ENCODE peak calls at places on chromosomes 12 and 14, in four cellular contexts. K is GM13977, J is mucosa of descending colon, G is HFF-Myc. N is an unnamed sample.

GRCh38 chr14:85454183-85454813 is 75.6 kb upstream of the FLRT2 start:
- DNase-seq in K (no peak), J (no peak), G (no peak), N (no peak)

GRCh38 chr12:66129934-66130266 is 650 bp downstream of the LLPH start:
- DNase-seq in K (peak; percentile 17), J (no peak), G (no peak), N (no peak)

GRCh38 chr12:109949089-109949488 is 47.1 kb downstream of the GIT2 start:
- DNase-seq in K (no peak), J (no peak), G (no peak), N (no peak)

GRCh38 chr12:65152586-65152985 is 16.8 kb upstream of the LEMD3 start:
- DNase-seq in K (no peak), J (no peak), G (no peak), N (no peak)

GRCh38 chr12:29569392-29569791 is 71.9 kb upstream of the OVCH1 start:
- DNase-seq in K (no peak), J (no peak), G (no peak), N (no peak)

GRCh38 chr12:46373303-46374182 is 970 bp upstream of the SLC38A2 start:
- DNase-seq in K (peak; percentile 46), J (peak; percentile 74), G (no peak), N (peak; percentile 75)

GRCh38 chr12:40692617-40693502 is 621 bp downstream of the CNTN1 start:
- DNase-seq in K (peak; percentile 9), J (peak; percentile 23), G (no peak), N (peak; percentile 46)

GRCh38 chr14:47149326-47149725 is 497.7 kb upstream of the RPL10L start:
- DNase-seq in K (no peak), J (no peak), G (no peak), N (no peak)

GRCh38 chr14:62189698-62190097 is 427.5 kb downstream of the SNAPC1 start:
- DNase-seq in K (no peak), J (no peak), G (no peak), N (no peak)

GRCh38 chr12:14930299-14930698 is 8.0 kb downstream of the ERP27 start:
- DNase-seq in K (no peak), J (no peak), G (no peak), N (no peak)

GRCh38 chr14:102508774-102509743 is 517 bp downstream of the ANKRD9 start:
- DNase-seq in K (peak; percentile 55), J (peak; percentile 83), G (no peak), N (no peak)

GRCh38 chr14:75401356-75401755 is 26.5 kb upstream of the JDP2 start:
- DNase-seq in K (no peak), J (peak; percentile 41), G (no peak), N (no peak)

GRCh38 chr14:93343266-93343665 is 3.7 kb upstream of the COX8C start:
- DNase-seq in K (no peak), J (no peak), G (no peak), N (no peak)

GRCh38 chr12:75550401-75550851 is 39.0 kb upstream of the KRR1 start:
- DNase-seq in K (no peak), J (no peak), G (no peak), N (no peak)

GRCh38 chr12:50052964-50053363 is 4.4 kb upstream of the ASIC1 start:
- DNase-seq in K (no peak), J (no peak), G (no peak), N (peak; percentile 45)

GRCh38 chr12:110498984-110499706 is 2.8 kb downstream of the VPS29 start:
- DNase-seq in K (no peak), J (no peak), G (no peak), N (no peak)

GRCh38 chr14:73916324-73916723 is 29.7 kb downstream of the ZNF410 start:
- DNase-seq in K (no peak), J (no peak), G (no peak), N (no peak)

GRCh38 chr14:53390008-53390407 is 236.9 kb upstream of the DDHD1 start:
- DNase-seq in K (no peak), J (no peak), G (no peak), N (no peak)

GRCh38 chr14:53228966-53229365 is 75.8 kb upstream of the DDHD1 start:
- DNase-seq in K (no peak), J (no peak), G (no peak), N (no peak)

GRCh38 chr12:85016423-85016822 is 19.7 kb downstream of the TSPAN19 start:
- DNase-seq in K (no peak), J (no peak), G (peak; percentile 72), N (no peak)

GRCh38 chr12:27523305-27523641 is 733 bp upstream of the PPFIBP1 start:
- DNase-seq in K (peak; percentile 26), J (no peak), G (no peak), N (no peak)

GRCh38 chr14:94441130-94441529 is 11.5 kb downstream of the SERPINA11 start:
- DNase-seq in K (no peak), J (no peak), G (no peak), N (no peak)

GRCh38 chr14:53450871-53451270 is 297.7 kb upstream of the DDHD1 start:
- DNase-seq in K (no peak), J (peak; percentile 48), G (no peak), N (no peak)

GRCh38 chr14:69475194-69475818 is 9.2 kb upstream of the PLEKHD1 start:
- DNase-seq in K (peak; percentile 42), J (no peak), G (no peak), N (no peak)

GRCh38 chr12:19095869-19096480 is 33.6 kb upstream of the PLEKHA5 start:
- DNase-seq in K (no peak), J (no peak), G (no peak), N (no peak)

GRCh38 chr12:108822458-108823205 is 34.8 kb downstream of the SSH1 start:
- DNase-seq in K (no peak), J (no peak), G (no peak), N (no peak)

GRCh38 chr12:42539696-42540095 is 49.9 kb downstream of the PRICKLE1 start:
- DNase-seq in K (no peak), J (no peak), G (no peak), N (no peak)

GRCh38 chr12:122062832-122063690 is 15.5 kb upstream of the MLXIP start:
- DNase-seq in K (no peak), J (peak; percentile 66), G (no peak), N (no peak)

GRCh38 chr14:99035712-99036593 is 236.0 kb downstream of the BCL11B start:
- DNase-seq in K (no peak), J (peak; percentile 58), G (peak; percentile 45), N (no peak)

GRCh38 chr12:109724321-109724892 is 10.8 kb downstream of the FAM222A start:
- DNase-seq in K (no peak), J (no peak), G (no peak), N (peak; percentile 5)

GRCh38 chr14:31205681-31206535 is 1.7 kb downstream of the HECTD1 start:
- DNase-seq in K (no peak), J (no peak), G (no peak), N (no peak)

GRCh38 chr12:3157581-3158328 is 80.6 kb downstream of the TSPAN9 start:
- DNase-seq in K (no peak), J (no peak), G (no peak), N (no peak)

GRCh38 chr14:99707420-99707819 is 23.3 kb downstream of the CYP46A1 start:
- DNase-seq in K (no peak), J (no peak), G (no peak), N (no peak)

GRCh38 chr14:89890589-89890988 is 63.9 kb downstream of the EFCAB11 start:
- DNase-seq in K (no peak), J (no peak), G (no peak), N (no peak)

GRCh38 chr12:11840350-11840749 is 190.9 kb downstream of the ETV6 start:
- DNase-seq in K (no peak), J (no peak), G (no peak), N (no peak)

DNA sequence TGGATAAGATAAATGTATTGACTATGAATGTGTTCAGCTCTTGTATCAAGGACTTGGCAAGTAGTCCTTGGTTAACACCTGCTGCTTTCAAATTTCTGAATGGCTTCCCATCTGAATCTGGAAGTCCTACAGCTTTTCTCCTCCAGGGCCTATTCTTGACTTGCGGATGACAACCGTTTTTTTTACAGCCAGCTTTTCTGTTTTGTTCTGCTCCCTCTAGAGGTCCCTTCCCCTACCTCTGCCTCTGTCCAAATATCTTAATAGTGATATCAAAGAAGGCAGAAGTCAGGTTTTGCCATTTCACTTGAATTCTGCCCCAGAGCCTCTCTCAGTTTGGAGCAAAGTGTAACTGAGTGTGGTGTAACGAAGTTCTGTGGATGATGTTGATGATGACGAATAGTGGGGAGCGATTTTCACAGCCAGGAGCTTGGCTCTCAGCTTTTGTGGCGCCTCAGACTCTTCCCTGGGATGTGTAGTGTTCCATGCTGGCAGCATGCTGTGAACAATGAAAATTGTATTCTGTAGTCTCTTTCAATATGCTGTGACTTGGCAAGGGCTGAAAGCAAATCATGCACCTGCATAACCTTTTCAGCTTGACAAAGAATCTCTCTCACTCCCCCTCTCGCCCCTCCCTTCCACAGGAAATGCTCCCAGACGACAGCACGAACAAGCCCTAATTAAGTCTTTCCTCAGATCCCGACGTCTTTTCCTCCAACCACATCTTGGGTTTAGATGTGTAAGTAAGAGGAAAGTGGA is 5.0 kb upstream of the SLC4A8 start:
- DNase-seq in K (no peak), J (no peak), G (no peak), N (no peak)
- TF ChIP-seq CTCF in K (no peak), J (no peak), G (peak; percentile 17), N (no peak)

DNA sequence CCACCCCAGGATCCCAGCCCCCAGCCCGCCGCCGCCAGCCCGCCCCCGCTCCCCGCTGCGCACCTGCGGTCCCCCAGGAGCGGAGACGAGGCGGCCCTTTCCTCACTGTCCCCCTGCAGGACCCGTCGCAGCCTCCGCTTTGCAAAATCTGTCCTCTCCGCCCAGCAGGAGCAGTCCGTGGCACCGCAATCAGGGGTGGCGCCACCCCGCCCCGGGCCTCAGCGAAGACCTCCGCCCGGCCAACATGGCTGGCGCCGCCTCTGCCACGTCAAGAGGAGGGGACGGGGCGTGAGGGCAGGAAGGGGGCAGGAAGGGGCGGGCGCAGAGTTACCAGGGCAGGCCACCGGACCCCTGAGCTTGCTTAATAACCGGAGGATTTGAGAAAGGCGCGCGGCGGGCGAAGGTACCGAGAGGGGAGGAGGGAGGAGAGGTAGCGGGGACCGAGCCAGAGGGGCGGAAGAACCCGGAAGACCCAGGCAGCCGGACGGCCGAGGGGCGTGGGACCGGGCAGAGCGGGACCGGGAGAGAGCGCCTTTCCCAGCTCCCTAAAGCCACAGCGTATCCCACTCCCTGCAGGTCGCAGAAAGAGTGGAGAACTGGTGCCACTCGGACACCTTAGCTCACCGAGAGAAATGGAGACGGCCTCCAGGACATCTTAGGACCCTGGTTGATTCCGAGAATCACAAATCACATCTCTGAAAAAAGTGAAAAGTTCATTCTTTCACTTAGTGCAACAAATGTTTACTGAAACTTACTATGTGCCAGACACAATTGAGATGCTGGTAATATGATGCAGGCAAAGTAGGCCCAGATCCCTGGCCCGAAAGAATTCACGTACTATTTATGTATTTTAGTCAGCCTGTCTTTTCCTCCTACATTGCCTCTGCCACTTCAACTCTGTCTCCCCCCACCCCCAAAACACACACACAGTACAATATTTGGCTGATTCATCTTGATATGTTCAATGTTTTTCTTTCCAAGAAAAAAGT is at the start of gene SEC23A:
- DNase-seq in K (peak; percentile 91), J (peak; percentile 95), G (peak; percentile 30), N (peak; percentile 90)
- TF ChIP-seq CTCF in K (peak; percentile 15), J (no peak), G (no peak), N (no peak)

DNA sequence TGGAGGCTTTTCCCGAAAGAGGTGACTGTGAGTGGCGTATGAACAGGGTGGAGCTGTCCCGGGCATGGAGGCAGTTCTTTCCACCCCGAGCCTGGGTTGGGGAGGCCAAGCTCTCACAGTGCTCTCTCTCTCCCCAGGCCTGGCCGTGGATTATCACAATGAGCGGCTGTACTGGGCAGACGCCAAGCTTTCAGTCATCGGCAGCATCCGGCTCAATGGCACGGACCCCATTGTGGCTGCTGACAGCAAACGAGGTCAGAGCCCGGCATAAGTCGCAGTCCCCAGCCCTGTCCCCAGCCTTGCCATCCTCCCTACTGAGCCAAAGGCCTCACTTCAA is 7.7 kb upstream of the NXPH4 start:
- DNase-seq in K (no peak), J (no peak), G (no peak), N (no peak)
- TF ChIP-seq CTCF in K (no peak), J (no peak), G (no peak), N (no peak)

GRCh38 chr12:67457799-67458680 is 188.9 kb downstream of the CAND1 start:
- DNase-seq in K (no peak), J (no peak), G (no peak), N (no peak)
- TF ChIP-seq CTCF in K (peak; percentile 22), J (no peak), G (peak; percentile 39), N (no peak)